ENCODE peak calls at places on chromosomes 3 and 15, in six cellular contexts. O, A, X, W, N and D are unnamed samples.

GRCh38 chr3:34056951-34057390 is 258.5 kb downstream of the PDCD6IP start:
- DNase-seq in N (no peak), W (no peak), A (no peak), X (peak; percentile 22), O (no peak), D (peak; percentile 92)

GRCh38 chr3:8441969-8442559 is 59.6 kb upstream of the LMCD1 start:
- DNase-seq in W (peak; percentile 84), X (peak; percentile 77), O (peak; percentile 79), N (peak; percentile 84), A (peak; percentile 39), D (no peak)

GRCh38 chr3:62109534-62109933 is 263.8 kb downstream of the FEZF2 start:
- DNase-seq in W (no peak), X (peak; percentile 95), A (no peak), N (no peak), O (no peak), D (no peak)

GRCh38 chr3:72112435-72112834 is 327.5 kb upstream of the PROK2 start:
- DNase-seq in W (no peak), O (no peak), X (no peak), N (no peak), A (no peak), D (no peak)

GRCh38 chr15:82901114-82901805 is 51.3 kb downstream of the HOMER2 start:
- DNase-seq in W (no peak), N (no peak), A (no peak), X (no peak), O (no peak), D (no peak)

GRCh38 chr3:12759097-12759679 is at the start of gene TMEM40:
- DNase-seq in A (peak; percentile 80), X (no peak), O (no peak), N (no peak), W (peak; percentile 85), D (no peak)

GRCh38 chr3:159763466-159764210 is 225.0 kb upstream of the IL12A start:
- DNase-seq in O (peak; percentile 87), X (peak; percentile 94), A (peak; percentile 71), N (peak; percentile 89), W (peak; percentile 91), D (peak; percentile 83)

GRCh38 chr3:23202921-23203650 is at the start of gene UBE2E2:
- DNase-seq in O (peak; percentile 97), X (peak; percentile 87), A (no peak), W (peak; percentile 82), N (peak; percentile 91), D (peak; percentile 79)

GRCh38 chr3:38773528-38773927 is 42.5 kb downstream of the SCN10A start:
- DNase-seq in N (no peak), X (no peak), O (no peak), A (no peak), W (no peak), D (no peak)

GRCh38 chr3:187709155-187709554 is 6.8 kb upstream of the RTP2 start:
- DNase-seq in O (no peak), A (peak; percentile 31), W (peak; percentile 25), X (peak; percentile 34), N (peak; percentile 34), D (no peak)

GRCh38 chr3:104132566-104132997 is 1234.1 kb upstream of the ALCAM start:
- DNase-seq in X (peak; percentile 45), W (peak; percentile 17), N (no peak), O (peak; percentile 7), A (no peak), D (no peak)

GRCh38 chr3:143276592-143276991 is 157.0 kb downstream of the CHST2 start:
- DNase-seq in X (no peak), A (no peak), N (no peak), W (no peak), O (no peak), D (no peak)

DNA sequence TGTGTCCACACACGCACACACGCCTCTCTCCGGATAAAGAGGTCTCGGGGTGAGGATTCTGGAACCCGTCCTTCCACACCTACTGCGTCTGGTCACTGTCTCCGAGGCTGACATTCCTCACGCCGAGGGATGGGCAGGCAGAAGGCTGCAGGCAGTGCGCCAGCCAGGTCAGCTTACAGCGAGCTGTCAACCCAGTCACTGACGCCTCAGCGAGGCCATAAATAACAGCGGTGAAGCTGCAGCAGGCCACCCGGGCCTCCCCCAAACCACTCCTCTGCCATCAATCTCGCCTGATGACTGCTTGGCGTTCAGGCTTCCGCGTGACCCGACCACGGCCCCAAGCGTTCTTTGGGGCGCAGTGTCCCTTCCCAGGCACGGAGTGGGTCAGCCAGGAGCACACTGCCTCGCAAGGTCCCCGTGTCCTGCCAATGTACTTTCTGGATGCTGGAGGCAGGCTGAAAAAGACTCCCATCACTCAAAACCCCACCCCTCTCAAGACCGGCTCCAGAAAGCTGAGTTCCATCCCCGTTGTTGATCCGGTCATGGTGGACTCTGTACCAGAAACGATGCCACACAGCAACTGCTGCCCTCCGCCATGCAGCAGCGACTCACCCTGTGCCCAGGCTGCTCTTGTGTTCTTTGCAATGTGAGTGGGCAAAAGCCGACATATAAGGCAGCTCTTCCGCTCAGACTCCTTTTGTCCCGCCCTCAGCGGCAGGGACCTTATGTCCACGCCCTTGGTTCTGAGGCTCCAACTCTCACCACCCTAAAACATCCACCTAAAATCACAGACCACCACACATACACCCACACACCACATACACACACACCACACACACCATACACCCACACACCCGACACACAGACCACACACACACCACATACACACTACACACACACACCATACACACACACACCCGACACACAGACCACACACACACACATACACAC is 27.1 kb downstream of the CPN2 start:
- DNase-seq in N (peak; percentile 40), A (peak; percentile 76), W (peak; percentile 96), X (peak; percentile 81), O (peak; percentile 83), D (no peak)
- TF ChIP-seq EZH2phosphoT487 in N (no peak), A (no peak), W (peak; percentile 93), X (no peak), O (no peak), D (no peak)

GRCh38 chr3:14533457-14533958 is 6.6 kb downstream of the GRIP2 start:
- DNase-seq in O (no peak), X (no peak), W (no peak), A (no peak), N (no peak), D (no peak)

GRCh38 chr3:14536055-14536815 is 3.9 kb downstream of the GRIP2 start:
- DNase-seq in O (no peak), W (no peak), X (no peak), N (no peak), A (no peak), D (no peak)

GRCh38 chr3:14532691-14533456 is 7.3 kb downstream of the GRIP2 start:
- DNase-seq in X (peak; percentile 27), N (peak; percentile 52), O (peak; percentile 50), W (peak; percentile 60), A (peak; percentile 49), D (no peak)

GRCh38 chr3:14535616-14536015 is 4.5 kb downstream of the GRIP2 start:
- DNase-seq in N (no peak), X (no peak), O (no peak), A (no peak), W (no peak), D (no peak)

DNA sequence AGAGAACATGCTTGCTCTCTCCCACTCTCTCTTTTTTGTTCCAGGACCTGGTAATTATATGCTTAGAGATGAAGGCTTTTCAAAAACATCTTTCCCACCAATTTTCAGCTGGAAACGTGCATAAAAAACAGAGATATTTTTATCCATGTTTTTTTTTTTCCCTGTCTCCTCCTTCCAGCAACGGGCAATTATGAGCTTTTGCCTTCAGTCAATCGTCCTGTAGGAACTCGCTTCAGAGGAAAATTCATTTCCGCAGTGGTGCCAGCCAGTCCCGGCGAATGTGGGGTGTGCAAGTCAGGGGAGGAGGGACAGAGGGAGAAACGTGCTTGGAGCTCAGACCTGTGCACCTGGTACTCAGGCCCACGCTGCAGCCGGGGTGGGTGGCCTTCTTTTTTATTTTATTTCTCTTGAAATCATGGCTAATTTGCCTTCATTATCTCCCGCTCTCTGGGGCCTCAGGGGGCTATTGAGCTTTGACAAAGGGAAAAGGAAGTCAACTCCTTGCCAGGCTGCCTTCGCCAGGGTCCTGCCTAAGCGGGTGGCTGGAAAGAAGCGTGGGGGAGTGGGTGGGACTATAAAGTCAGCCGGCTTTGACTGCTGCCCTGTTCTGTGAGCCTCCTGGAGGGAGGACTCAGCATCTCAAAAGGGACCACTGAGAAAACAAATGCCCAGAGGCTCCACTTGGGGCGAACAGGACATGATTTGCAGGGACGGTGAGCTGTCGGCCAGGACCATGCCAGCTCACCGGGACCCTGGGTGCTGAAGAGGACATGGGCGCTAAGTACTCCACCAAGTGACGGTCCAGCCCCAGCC is 5.6 kb downstream of the GRIP2 start:
- DNase-seq in N (peak; percentile 59), A (no peak), W (no peak), O (peak; percentile 68), X (no peak), D (no peak)
- H3K9ac ChIP-seq in N (no peak overlapping the region), A (no peak overlapping the region), W (no peak overlapping the region), O (no peak overlapping the region), X (no peak overlapping the region), D (no peak overlapping the region)

DNA sequence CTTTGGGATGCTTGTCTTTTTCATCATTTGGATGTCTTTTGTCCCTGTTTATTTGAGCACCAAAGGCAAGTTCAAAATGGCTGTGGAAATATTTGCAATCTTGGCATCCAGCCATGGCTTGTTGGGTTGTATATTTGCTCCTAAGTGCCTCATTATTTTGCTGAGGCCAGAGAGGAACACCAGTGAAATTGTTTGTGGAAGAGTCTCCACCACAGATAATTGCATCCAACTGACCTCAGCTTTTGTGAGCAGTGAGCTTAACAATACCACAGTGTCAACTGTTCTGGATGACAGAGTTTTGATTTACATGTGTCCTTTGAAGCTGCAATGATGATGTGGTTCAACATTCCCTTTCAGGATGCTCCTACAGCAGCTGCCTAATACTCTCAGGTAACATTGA is 83.0 kb upstream of the KCNAB1 start:
- DNase-seq in N (no peak), W (no peak), A (no peak), O (no peak), X (no peak), D (no peak)
- TF ChIP-seq EZH2phosphoT487 in N (no peak), W (no peak), A (no peak), O (no peak), X (no peak), D (no peak)

GRCh38 chr15:40081691-40082194 is 26.9 kb downstream of the BMF start:
- DNase-seq in N (peak; percentile 94), W (peak; percentile 51), A (no peak), O (peak; percentile 72), X (peak; percentile 80), D (peak; percentile 48)

GRCh38 chr15:40080104-40080503 is 28.6 kb downstream of the BMF start:
- DNase-seq in N (no peak), A (no peak), X (no peak), O (no peak), W (no peak), D (no peak)

GRCh38 chr15:40083756-40084101 is 24.9 kb downstream of the BMF start:
- DNase-seq in W (no peak), O (no peak), X (no peak), N (no peak), A (no peak), D (no peak)

GRCh38 chr15:40080847-40081246 is 27.8 kb downstream of the BMF start:
- DNase-seq in N (no peak), A (no peak), O (no peak), X (peak; percentile 33), W (no peak), D (no peak)

DNA sequence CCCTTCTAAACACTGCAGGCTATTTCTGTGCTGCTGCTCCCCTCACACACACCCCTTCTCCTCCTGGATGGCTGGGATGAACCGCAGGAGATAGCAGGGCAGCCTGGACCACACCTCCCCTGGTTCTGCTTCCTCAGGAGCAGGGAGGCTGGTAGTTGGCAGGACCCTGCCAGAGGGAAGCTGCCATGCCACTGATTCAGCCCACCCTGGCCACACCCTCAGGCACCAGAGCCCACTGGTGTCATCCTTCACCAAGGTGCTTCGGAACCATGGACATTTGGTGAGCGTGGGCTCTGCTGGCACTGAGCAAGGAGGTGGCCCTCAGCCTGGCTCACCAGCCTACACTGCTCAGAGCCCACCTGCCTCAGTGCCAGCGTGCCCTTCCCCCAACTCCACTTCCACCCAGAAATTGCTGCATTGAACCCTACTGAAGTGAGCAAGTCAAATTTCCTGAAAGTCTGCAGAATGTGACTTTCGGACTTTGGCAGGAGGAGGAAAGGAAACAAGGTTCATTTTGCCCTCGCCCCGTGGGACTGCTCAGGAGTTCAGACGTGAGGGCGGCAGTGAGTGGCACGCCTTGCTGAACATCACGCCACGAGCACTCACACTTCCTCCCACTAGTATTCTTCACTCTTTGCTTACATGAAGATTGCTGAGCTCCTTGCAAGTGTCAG is 26.3 kb downstream of the BMF start:
- DNase-seq in N (no peak), W (no peak), O (peak; percentile 44), X (no peak), A (no peak), D (no peak)
- H3K9ac ChIP-seq in N (no peak overlapping the region), W (no peak overlapping the region), O (no peak overlapping the region), X (peak overlapping the region; percentile 79), A (peak overlapping the region; percentile 34), D (peak overlapping the region; percentile 41)